ENCODE peak calls at places on chromosomes 7 and 10, in ten cellular contexts. K is kidney glomerular epithelial cell, W is GM23338, U is retinal pigment epithelial cell, Q is dorsolateral prefrontal cortex, F is caudate nucleus, I is mucosa of descending colon, C is stromal cell of bone marrow, E is G401, V is Ammon's horn. D is an unnamed sample.

GRCh38 chr7:130831817-130832481 is 97.9 kb upstream of the KLF14 start:
- DNase-seq in V (peak; percentile 47), U (no peak), C (peak; percentile 45), E (peak; percentile 63), I (no peak), Q (no peak), W (peak; percentile 41), K (peak; percentile 49), F (no peak), D (no peak)

GRCh38 chr10:74825033-74825370 is 1.4 kb upstream of the KAT6B start:
- DNase-seq in E (no peak), K (no peak), W (peak; percentile 57), Q (peak; percentile 32), V (peak; percentile 64), C (no peak), I (peak; percentile 77), U (no peak), F (peak; percentile 58), D (peak; percentile 44)

GRCh38 chr10:69883256-69883655 is 81.5 kb downstream of the COL13A1 start:
- DNase-seq in I (peak; percentile 15), W (peak; percentile 42), F (no peak), E (peak; percentile 68), V (no peak), U (no peak), K (no peak), Q (no peak), C (no peak), D (no peak)

GRCh38 chr10:101041252-101041761 is 10.3 kb downstream of the SFXN3 start:
- DNase-seq in U (no peak), W (peak; percentile 90), K (peak; percentile 56), Q (peak; percentile 86), I (peak; percentile 73), F (peak; percentile 49), V (peak; percentile 91), E (peak; percentile 93), C (peak; percentile 71), D (peak; percentile 83)

GRCh38 chr7:152336754-152337368 is 98.9 kb downstream of the KMT2C start:
- DNase-seq in U (no peak), K (peak; percentile 50), I (no peak), V (peak; percentile 64), Q (no peak), E (peak; percentile 61), C (peak; percentile 36), W (peak; percentile 73), F (no peak), D (no peak)

GRCh38 chr7:101399759-101400158 is 37.1 kb downstream of the COL26A1 start:
- DNase-seq in W (no peak), Q (peak; percentile 33), U (no peak), E (no peak), F (no peak), K (no peak), V (peak; percentile 28), I (no peak), C (no peak), D (peak; percentile 21)

GRCh38 chr10:25815236-25815635 is 118.8 kb upstream of the MYO3A start:
- DNase-seq in K (no peak), Q (no peak), F (no peak), V (no peak), I (no peak), E (no peak), C (no peak), U (no peak), W (no peak), D (no peak)

GRCh38 chr7:2190531-2190930 is 42.2 kb downstream of the MAD1L1 start:
- DNase-seq in C (peak; percentile 6), Q (no peak), E (no peak), V (no peak), F (no peak), K (no peak), W (no peak), U (no peak), I (no peak), D (no peak)

GRCh38 chr10:21737061-21737460 is 203.0 kb downstream of the MLLT10 start:
- DNase-seq in U (no peak), C (no peak), K (no peak), Q (no peak), F (no peak), E (no peak), I (no peak), V (no peak), W (no peak), D (no peak)

GRCh38 chr10:67606572-67606971 is 89.4 kb downstream of the CTNNA3 start:
- DNase-seq in V (no peak), Q (no peak), E (no peak), F (no peak), U (no peak), K (peak; percentile 95), C (peak; percentile 67), I (no peak), W (peak; percentile 5), D (no peak)